ENCODE peak calls at places on chromosome X, in eight cellular contexts. Q, G, U, M, X, O, S and V are unnamed samples.

GRCh38 chrX:2360731-2361130 is 140.0 kb downstream of the DHRSX start:
- DNase-seq in S (no peak), G (no peak), U (no peak), X (no peak), Q (no peak), O (no peak), M (no peak), V (no peak)

GRCh38 chrX:119488749-119489148 is 20.5 kb downstream of the SLC25A5 start:
- DNase-seq in U (peak; percentile 1), X (no peak), G (no peak), S (peak; percentile 45), O (no peak), M (no peak), Q (no peak), V (no peak)

GRCh38 chrX:31851761-31852160 is 779.9 kb upstream of the FTHL17 start:
- DNase-seq in U (no peak), S (no peak), M (no peak), X (no peak), G (no peak), Q (no peak), O (no peak), V (no peak)

GRCh38 chrX:95383778-95384177 is 1300.9 kb upstream of the DIAPH2 start:
- DNase-seq in X (no peak), O (peak; percentile 67), S (no peak), Q (no peak), U (no peak), M (no peak), G (no peak), V (no peak)

GRCh38 chrX:138756234-138756633 is 44.7 kb upstream of the FGF13 start:
- DNase-seq in S (no peak), G (no peak), U (no peak), X (peak; percentile 43), Q (peak; percentile 6), O (peak; percentile 37), M (no peak), V (no peak)

GRCh38 chrX:38806054-38806389 is 4.8 kb downstream of the MID1IP1 start:
- DNase-seq in G (no peak), S (no peak), U (no peak), O (no peak), X (no peak), M (no peak), Q (no peak), V (no peak)

GRCh38 chrX:21412883-21413282 is 38.7 kb downstream of the CNKSR2 start:
- DNase-seq in X (no peak), G (no peak), S (no peak), U (no peak), M (no peak), Q (no peak), O (peak; percentile 85), V (no peak)

GRCh38 chrX:134717698-134718328 is 59.5 kb upstream of the PLAC1 start:
- DNase-seq in M (no peak), Q (no peak), U (no peak), X (no peak), G (no peak), O (peak; percentile 25), S (no peak), V (no peak)

GRCh38 chrX:110167952-110168451 is 149.9 kb downstream of the AMMECR1 start:
- DNase-seq in S (peak; percentile 16), U (no peak), G (no peak), M (peak; percentile 85), X (no peak), O (peak; percentile 27), Q (peak; percentile 14), V (no peak)